ENCODE peak calls at places on chromosome 9, in nine cellular contexts. I is uterus; E is AG09309; A is coronary artery; Q is AG10803; R is NB4; F is upper lobe of left lung; N is CD8-positive, alpha-beta T cell; C is body of pancreas. M is an unnamed sample.

GRCh38 chr9:121768416-121769015 is 117.1 kb downstream of the DAB2IP start:
- DNase-seq in A (no peak), F (no peak), E (no peak), C (no peak), R (no peak), N (no peak), Q (no peak), I (no peak), M (no peak)

GRCh38 chr9:80285325-80285724 is 713.6 kb downstream of the TLE4 start:
- DNase-seq in A (no peak), F (no peak), C (no peak), Q (no peak), N (no peak), E (no peak), R (peak), I (no peak), M (peak)

GRCh38 chr9:71681708-71682268 is 86.5 kb downstream of the CEMIP2 start:
- DNase-seq in I (no peak), F (no peak), A (no peak), E (no peak), C (no peak), R (no peak), N (no peak), Q (peak), M (peak)

GRCh38 chr9:76692448-76693129 is 71.6 kb upstream of the PCA3 start:
- DNase-seq in C (no peak), I (no peak), E (no peak), A (no peak), Q (no peak), R (no peak), F (no peak), N (no peak), M (no peak)

GRCh38 chr9:121736964-121737462 is 85.6 kb downstream of the DAB2IP start:
- DNase-seq in C (peak), R (no peak), N (no peak), F (no peak), A (no peak), E (no peak), Q (no peak), I (peak), M (no peak)

GRCh38 chr9:108142142-108142503 is 652.6 kb upstream of the KLF4 start:
- DNase-seq in R (no peak), F (no peak), I (no peak), A (no peak), Q (no peak), C (no peak), E (no peak), N (no peak), M (no peak)

GRCh38 chr9:110578575-110578895 is 1.0 kb downstream of the SVEP1 start:
- DNase-seq in R (no peak), Q (no peak), F (no peak), A (no peak), C (no peak), N (no peak), E (no peak), I (no peak), M (no peak)

GRCh38 chr9:104961238-104961637 is 33.3 kb upstream of the ABCA1 start:
- DNase-seq in A (no peak), I (no peak), N (peak), F (no peak), Q (no peak), R (peak), E (no peak), C (no peak), M (peak)

GRCh38 chr9:19464061-19464763 is 55.4 kb downstream of the ACER2 start:
- DNase-seq in A (no peak), F (no peak), Q (no peak), N (no peak), E (no peak), R (no peak), I (no peak), C (no peak), M (no peak)

GRCh38 chr9:76987594-76988200 is 31.8 kb upstream of the FOXB2 start:
- DNase-seq in F (no peak), N (no peak), I (no peak), C (no peak), R (peak), A (no peak), E (no peak), Q (peak), M (peak)

GRCh38 chr9:94084314-94084713 is at the start of gene PTPDC1:
- DNase-seq in E (peak), Q (peak), C (no peak), A (no peak), F (peak), I (no peak), R (peak), N (no peak), M (peak)

GRCh38 chr9:114606068-114606467 is 5.0 kb upstream of the TMEM268 start:
- DNase-seq in E (no peak), N (no peak), C (no peak), Q (no peak), I (no peak), R (no peak), F (no peak), A (no peak), M (no peak)

GRCh38 chr9:100350188-100350587 is 2.6 kb downstream of the TEX10 start:
- DNase-seq in C (no peak), E (no peak), F (no peak), N (no peak), R (peak), Q (no peak), A (no peak), I (no peak), M (no peak)

GRCh38 chr9:110606179-110606578 is 26.6 kb upstream of the SVEP1 start:
- DNase-seq in E (no peak), Q (no peak), A (no peak), I (no peak), F (no peak), C (no peak), R (no peak), N (no peak), M (no peak)

GRCh38 chr9:91837982-91838731 is 111.9 kb downstream of the ROR2 start:
- DNase-seq in C (peak), N (no peak), R (no peak), Q (no peak), A (no peak), F (peak), E (no peak), I (peak), M (peak)

GRCh38 chr9:82346040-82346439 is 357.5 kb downstream of the SPATA31D1 start:
- DNase-seq in I (no peak), F (no peak), N (no peak), Q (no peak), C (no peak), A (no peak), R (no peak), E (no peak), M (no peak)

GRCh38 chr9:16701347-16701746 is 169.1 kb downstream of the BNC2 start:
- DNase-seq in R (no peak), F (no peak), A (no peak), Q (no peak), C (no peak), I (no peak), E (no peak), N (no peak), M (no peak)

GRCh38 chr9:5186416-5187169 is 1.2 kb upstream of the INSL6 start:
- DNase-seq in I (no peak), A (no peak), Q (peak), R (peak), N (peak), C (peak), F (no peak), E (peak), M (peak)

DNA sequence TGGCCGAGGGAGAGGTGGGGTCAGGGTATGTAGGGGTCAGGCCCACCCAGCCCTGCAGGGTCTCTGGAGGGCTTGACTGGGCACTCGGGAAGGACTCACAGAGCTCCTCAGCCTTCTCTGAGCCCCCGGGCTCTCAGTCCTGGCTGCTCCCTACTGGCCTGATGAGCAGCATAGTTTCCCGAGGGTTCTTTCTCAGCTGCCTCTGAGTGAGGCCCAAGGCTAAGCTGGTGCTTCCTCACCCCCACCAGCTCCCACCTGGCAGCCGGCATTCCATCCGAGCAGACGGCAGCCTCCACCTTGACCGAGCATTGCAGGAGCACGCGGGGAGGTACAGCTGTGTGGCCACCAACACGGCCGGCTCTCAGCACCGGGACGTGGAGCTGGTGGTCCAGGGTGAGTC is 56.0 kb downstream of the HMCN2 start:
- DNase-seq in R (no peak), A (no peak), E (no peak), C (no peak), I (no peak), F (peak), N (no peak), Q (no peak), M (no peak)
- H3K4me3 ChIP-seq in R (no peak), A (no peak), E (no peak), C (no peak), I (no peak), F (no peak), N (no peak), Q (no peak), M (no peak)

GRCh38 chr9:106860731-106861584 is 2.0 kb upstream of the ZNF462 start:
- DNase-seq in R (no peak), A (peak), F (peak), N (no peak), Q (peak), E (no peak), C (no peak), I (peak), M (no peak)

GRCh38 chr9:106864533-106865143 is 1.7 kb downstream of the ZNF462 start:
- DNase-seq in R (no peak), F (no peak), I (peak), E (no peak), Q (peak), C (no peak), N (no peak), A (peak), M (peak)

GRCh38 chr9:106862115-106862945 is 636 bp upstream of the ZNF462 start:
- DNase-seq in Q (peak), A (peak), F (peak), N (no peak), I (peak), R (no peak), C (no peak), E (no peak), M (no peak)

GRCh38 chr9:106861585-106862114 is 1.3 kb upstream of the ZNF462 start:
- DNase-seq in F (no peak), C (no peak), A (no peak), E (no peak), N (no peak), R (no peak), Q (no peak), I (no peak), M (no peak)

DNA sequence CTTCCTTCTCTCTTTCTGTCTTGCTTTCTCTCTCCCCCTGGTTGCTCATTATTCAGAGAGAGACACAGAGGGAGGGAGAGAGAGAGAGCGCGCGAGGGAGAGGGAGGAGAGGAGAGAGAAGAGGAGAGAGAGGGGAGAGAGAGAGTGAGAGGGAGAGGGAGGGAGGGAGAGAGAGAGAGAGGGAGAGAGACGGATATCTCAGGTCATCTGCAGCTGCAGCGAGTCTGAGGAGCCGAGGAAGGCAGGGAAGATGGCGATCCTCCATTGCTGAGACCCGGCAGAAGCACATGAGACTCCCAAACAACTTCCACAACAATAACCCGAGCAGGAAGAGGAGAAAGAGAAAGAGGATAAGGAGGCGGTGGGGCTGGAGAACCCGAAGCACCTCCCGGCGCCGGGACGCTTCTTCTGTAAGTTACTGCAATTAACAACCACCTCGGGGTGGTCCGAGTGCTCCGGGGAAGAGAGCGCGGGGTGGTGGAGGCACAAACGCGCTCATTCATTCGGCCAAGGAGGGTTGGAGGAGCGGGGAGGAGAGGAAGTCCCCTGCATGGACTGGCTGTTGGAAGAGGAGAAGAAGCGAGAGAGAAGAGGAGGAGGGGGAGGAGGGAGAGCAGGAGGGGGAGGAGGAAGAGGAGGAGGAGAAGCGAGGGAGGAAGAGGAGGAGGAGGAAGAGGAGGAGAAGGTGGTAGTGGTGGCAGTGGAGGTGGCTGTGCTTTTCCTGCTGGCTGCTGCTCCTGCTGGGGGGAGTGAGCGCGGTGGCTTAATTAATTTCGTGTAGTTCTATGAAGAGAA is at the start of gene ZNF462:
- DNase-seq in R (no peak), F (peak), I (peak), Q (peak), C (no peak), N (no peak), A (peak), E (no peak), M (peak)
- TF ChIP-seq CTCF in R (no peak), F (peak), I (peak), Q (no peak), C (peak), N (no peak), A (peak), E (peak), M (no peak)

DNA sequence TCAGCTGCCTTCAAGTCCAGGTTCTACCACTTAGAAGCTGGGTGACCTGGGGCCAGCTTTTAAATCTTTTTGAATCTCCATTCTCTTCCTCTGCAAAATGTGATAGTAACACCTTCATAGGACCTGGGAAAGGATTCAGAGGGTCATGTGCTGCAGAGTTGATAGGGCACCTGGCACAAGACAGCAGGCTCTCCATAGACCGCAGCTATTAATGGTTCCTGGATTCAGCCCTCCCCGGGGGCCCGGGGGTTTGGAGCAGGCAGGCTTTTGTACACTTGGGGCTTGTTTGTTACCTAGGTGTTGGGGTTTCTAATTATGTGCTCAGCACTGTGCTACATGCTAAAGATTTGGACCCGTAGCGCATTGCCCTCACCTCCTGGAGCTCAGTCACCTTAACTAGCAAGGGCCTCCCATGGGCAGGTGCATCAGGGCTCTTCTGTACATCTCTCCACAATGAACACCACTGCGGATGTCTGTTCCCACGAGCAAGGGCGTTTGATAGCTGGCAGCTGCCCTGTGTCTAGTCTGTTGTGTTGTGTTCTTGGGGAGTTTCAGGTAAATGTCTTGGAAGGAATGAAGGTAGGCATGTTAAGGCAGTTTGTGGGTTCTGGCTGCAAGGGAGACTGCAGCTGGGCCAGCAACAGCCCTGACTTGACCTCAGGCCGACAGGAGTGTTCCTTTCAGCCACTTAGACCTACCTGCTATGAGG is 12.1 kb downstream of the PRRC2B start:
- DNase-seq in F (no peak), N (no peak), Q (no peak), A (no peak), E (no peak), R (no peak), C (no peak), I (no peak), M (no peak)
- H3K4me3 ChIP-seq in F (no peak), N (peak), Q (peak), A (peak), E (no peak), R (no peak), C (no peak), I (no peak), M (no peak)

GRCh38 chr9:124399323-124399962 is 15.8 kb downstream of the PSMB7 start:
- DNase-seq in E (no peak), R (no peak), I (peak), F (no peak), A (no peak), C (no peak), Q (peak), N (no peak), M (peak)
- TF ChIP-seq CTCF in E (peak), R (no peak), I (no peak), F (no peak), A (no peak), C (no peak), Q (peak), N (no peak), M (peak)

GRCh38 chr9:136644593-136645342 is 17.9 kb upstream of the EGFL7 start:
- DNase-seq in Q (no peak), R (peak), F (peak), N (peak), C (no peak), E (no peak), I (peak), A (no peak), M (peak)

GRCh38 chr9:136645903-136646754 is 16.6 kb upstream of the EGFL7 start:
- DNase-seq in Q (no peak), F (peak), I (no peak), E (no peak), A (no peak), R (no peak), C (no peak), N (no peak), M (no peak)

GRCh38 chr9:136644343-136644592 is 18.4 kb upstream of the EGFL7 start:
- DNase-seq in Q (peak), F (no peak), R (no peak), I (no peak), A (peak), N (no peak), C (peak), E (no peak), M (peak)

GRCh38 chr9:136646827-136647711 is 15.6 kb upstream of the EGFL7 start:
- DNase-seq in A (no peak), Q (no peak), I (no peak), N (no peak), E (no peak), R (no peak), F (peak), C (no peak), M (no peak)

DNA sequence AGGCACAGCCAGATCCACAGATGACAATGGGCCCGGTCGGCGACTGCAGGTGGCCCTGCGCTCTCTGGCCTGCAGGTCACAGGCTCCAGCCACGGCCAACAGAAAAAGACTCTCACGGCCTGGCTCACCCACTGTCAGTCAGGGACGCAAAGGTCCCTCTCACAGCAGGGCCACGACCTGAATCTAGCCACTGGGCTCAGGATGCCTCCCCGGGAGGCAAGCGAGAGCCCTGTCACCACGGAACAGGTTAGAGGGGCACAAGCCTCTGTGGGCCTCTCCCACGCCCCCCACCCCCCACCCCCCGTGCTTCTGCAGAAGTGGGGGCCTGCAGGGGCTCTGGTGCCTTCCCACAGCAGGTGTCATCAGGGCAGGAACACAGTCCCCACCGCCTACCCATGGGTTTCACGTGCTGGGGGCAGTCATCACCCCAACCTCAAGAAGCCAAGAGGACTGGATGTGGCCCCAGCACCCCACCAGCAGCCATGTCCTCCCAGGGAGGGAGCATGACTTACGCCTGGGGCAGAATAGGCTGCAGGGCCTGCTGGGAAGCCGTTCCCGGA is 17.3 kb upstream of the EGFL7 start:
- DNase-seq in C (no peak), F (peak), E (no peak), R (no peak), I (no peak), N (no peak), Q (no peak), A (no peak), M (no peak)
- H3K4me3 ChIP-seq in C (no peak), F (peak), E (no peak), R (no peak), I (no peak), N (no peak), Q (no peak), A (peak), M (no peak)

DNA sequence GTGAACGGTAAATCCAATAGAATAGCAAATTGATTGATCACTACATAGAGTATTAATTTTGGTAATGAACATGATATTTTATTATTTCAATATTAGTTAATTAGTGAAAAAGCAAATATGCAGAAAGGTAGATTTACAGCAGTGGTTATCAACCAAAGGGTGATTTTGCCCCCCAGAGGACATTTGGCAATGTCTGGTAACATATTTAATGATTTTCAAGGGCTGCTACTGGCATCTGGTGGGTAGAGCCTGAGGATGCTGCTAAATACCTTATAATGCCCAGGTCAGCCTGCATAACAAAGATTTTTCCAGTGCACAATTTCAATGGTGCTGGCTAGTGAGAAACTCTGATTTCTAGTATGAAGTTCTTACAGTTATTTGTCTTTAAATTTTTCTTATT is 1313.7 kb downstream of the PTPRD start:
- DNase-seq in Q (no peak), F (no peak), N (no peak), E (no peak), R (no peak), I (no peak), C (no peak), A (no peak), M (no peak)
- TF ChIP-seq CTCF in Q (no peak), F (no peak), N (no peak), E (no peak), R (no peak), I (no peak), C (no peak), A (no peak), M (no peak)